ENCODE peak calls at places on chromosomes 3 and 15, in ten cellular contexts. W is OCI-M1; I is pancreas; S is stimulated activated CD4-positive, alpha-beta T cell treated with anti-CD3 and anti-CD28 coated beads, Interleukin-2, amount 100 ng/mL, for 24 hours; G is HFFc6; F is stimulated activated CD8-positive, alpha-beta memory T cell treated with anti-CD3 and anti-CD28 coated beads, Interleukin-12 subunit alpha, Interleukin-12 subunit beta, amount 100 ng/mL, for 4 hours; O is right cardiac atrium; H is GM18507; K is EL; L is T1000. Y is an unnamed sample.
A peak's percentile ranks its signal among the peaks of the same experiment; 100 is the strongest.

GRCh38 chr3:195897853-195898415 is 10.4 kb downstream of the TNK2 start:
- DNase-seq in W (no peak), I (peak; percentile 25), S (no peak), G (no peak), F (no peak), O (peak; percentile 47), H (no peak), K (no peak), L (no peak), Y (no peak)

GRCh38 chr15:62977952-62978811 is 64.4 kb upstream of the TPM1 start:
- DNase-seq in W (no peak), I (no peak), S (no peak), G (peak; percentile 90), F (no peak), O (no peak), H (no peak), K (peak; percentile 97), L (peak; percentile 44), Y (no peak)

GRCh38 chr3:194640829-194641228 is 7.6 kb upstream of the TMEM44 start:
- DNase-seq in W (peak; percentile 1), I (no peak), S (peak; percentile 41), G (no peak), F (no peak), O (no peak), H (no peak), K (peak; percentile 51), L (no peak), Y (no peak)

GRCh38 chr3:4943553-4943952 is 35.7 kb upstream of the BHLHE40 start:
- DNase-seq in W (no peak), I (no peak), S (no peak), G (no peak), F (no peak), O (no peak), H (no peak), K (peak; percentile 5), L (no peak), Y (no peak)

GRCh38 chr3:127775398-127776109 is 46.8 kb downstream of the MGLL start:
- DNase-seq in W (peak; percentile 18), I (no peak), S (no peak), G (peak; percentile 40), F (no peak), O (peak; percentile 80), H (no peak), K (peak; percentile 90), L (peak; percentile 78), Y (no peak)

GRCh38 chr3:152328841-152329240 is 60.1 kb downstream of the MBNL1 start:
- DNase-seq in W (no peak), I (no peak), S (no peak), G (peak; percentile 74), F (no peak), O (no peak), H (no peak), K (peak; percentile 89), L (no peak), Y (no peak)

GRCh38 chr15:88839146-88839545 is 35.9 kb downstream of the ACAN start:
- DNase-seq in W (no peak), I (no peak), S (no peak), G (no peak), F (no peak), O (no peak), H (no peak), K (no peak), L (no peak), Y (no peak)

GRCh38 chr3:47781326-47781684 is 388 bp downstream of the SMARCC1 start:
- DNase-seq in W (peak; percentile 69), I (peak; percentile 87), S (peak; percentile 76), G (no peak), F (peak; percentile 58), O (peak; percentile 87), H (no peak), K (peak; percentile 42), L (peak; percentile 43), Y (peak; percentile 38)

GRCh38 chr3:107942244-107942643 is 148.6 kb downstream of the CD47 start:
- DNase-seq in W (no peak), I (no peak), S (peak; percentile 22), G (no peak), F (no peak), O (no peak), H (no peak), K (no peak), L (no peak), Y (no peak)

GRCh38 chr15:99427668-99428361 is 138.0 kb upstream of the MEF2A start:
- DNase-seq in W (no peak), I (peak; percentile 26), S (no peak), G (no peak), F (no peak), O (peak; percentile 32), H (no peak), K (no peak), L (no peak), Y (no peak)

GRCh38 chr3:13557417-13557816 is 8.5 kb downstream of the FBLN2 start:
- DNase-seq in W (no peak), I (no peak), S (no peak), G (no peak), F (no peak), O (peak; percentile 40), H (no peak), K (no peak), L (no peak), Y (no peak)

GRCh38 chr15:85778107-85778776 is 16.5 kb downstream of the KLHL25 start:
- DNase-seq in W (no peak), I (no peak), S (no peak), G (no peak), F (no peak), O (peak; percentile 63), H (no peak), K (no peak), L (no peak), Y (no peak)

Y was measured in GM12864.